ENCODE peak calls at places on chromosomes 5 and 9, in five cellular contexts. L is GM23338; W is Peyer's patch; T is stomach; B is CD4-positive, CD25-positive, alpha-beta regulatory T cell. R is an unnamed sample. For H3K4me1, the result is how much of the 10 kb centered on the place peaks cover.

GRCh38 chr5:67196537-67197059 is at the start of gene CD180:
- DNase-seq in B (no peak), T (no peak), W (peak), L (no peak), R (no peak)

GRCh38 chr9:114592356-114592755 is 4.8 kb downstream of the ATP6V1G1 start:
- DNase-seq in L (peak), W (peak), T (no peak), B (peak), R (no peak)

GRCh38 chr9:81032831-81033230 is 656.5 kb downstream of the TLE1 start:
- DNase-seq in T (no peak), W (no peak), L (no peak), B (no peak), R (no peak)

GRCh38 chr5:36403601-36404311 is 102.1 kb upstream of the RANBP3L start:
- DNase-seq in L (no peak), T (no peak), B (no peak), W (peak), R (no peak)

GRCh38 chr9:94946256-94946655 is 219.8 kb downstream of the AOPEP start:
- DNase-seq in W (no peak), T (no peak), B (no peak), L (no peak), R (no peak)

GRCh38 chr9:1047605-1048235 is 2.4 kb upstream of the DMRT2 start:
- DNase-seq in T (no peak), W (no peak), L (peak), B (peak), R (no peak)

GRCh38 chr5:176803943-176804498 is 6.3 kb upstream of the UNC5A start:
- DNase-seq in B (peak), W (no peak), T (no peak), L (peak), R (no peak)

GRCh38 chr5:72388652-72389051 is 68.5 kb downstream of the PTCD2 start:
- DNase-seq in B (no peak), L (no peak), T (no peak), W (no peak), R (no peak)

GRCh38 chr5:52690236-52690685 is 97.5 kb upstream of the ITGA1 start:
- DNase-seq in L (peak), T (no peak), B (no peak), W (no peak), R (no peak)

DNA sequence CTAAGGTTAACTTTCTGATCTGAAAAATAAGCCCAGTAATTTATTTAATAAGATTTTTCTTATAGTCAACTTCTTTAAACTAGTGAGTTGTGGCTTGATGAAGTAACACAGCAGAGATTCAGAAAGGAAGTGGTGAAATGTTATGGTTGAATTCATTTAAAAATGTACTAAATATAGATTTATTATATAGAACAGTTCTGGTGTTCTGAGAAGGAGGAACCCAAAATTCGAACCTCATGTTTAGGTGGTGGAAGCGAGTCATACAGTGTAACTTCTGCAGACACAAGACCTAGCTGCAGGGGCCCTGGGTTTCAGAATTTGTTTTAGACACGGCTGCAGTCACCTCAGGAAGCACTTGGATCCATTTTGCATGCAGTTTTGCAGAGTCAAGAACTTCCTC is 188.2 kb downstream of the TRIO start:
- DNase-seq in T (no peak), L (no peak), W (peak), B (peak), R (no peak)
- H3K4me1 ChIP-seq in T (under half), L (under half), W (under half), B (under half), R (under half)

GRCh38 chr5:173920866-173921265 is 32.7 kb downstream of the CPEB4 start:
- DNase-seq in B (no peak), L (no peak), W (no peak), T (no peak), R (no peak)

GRCh38 chr5:173919443-173919842 is 31.3 kb downstream of the CPEB4 start:
- DNase-seq in T (no peak), B (no peak), W (no peak), L (no peak), R (no peak)

GRCh38 chr5:173922527-173922926 is 34.4 kb downstream of the CPEB4 start:
- DNase-seq in W (no peak), T (no peak), B (no peak), L (no peak), R (no peak)

GRCh38 chr5:173917788-173918786 is 29.9 kb downstream of the CPEB4 start:
- DNase-seq in L (peak), T (peak), W (peak), B (peak), R (no peak)

DNA sequence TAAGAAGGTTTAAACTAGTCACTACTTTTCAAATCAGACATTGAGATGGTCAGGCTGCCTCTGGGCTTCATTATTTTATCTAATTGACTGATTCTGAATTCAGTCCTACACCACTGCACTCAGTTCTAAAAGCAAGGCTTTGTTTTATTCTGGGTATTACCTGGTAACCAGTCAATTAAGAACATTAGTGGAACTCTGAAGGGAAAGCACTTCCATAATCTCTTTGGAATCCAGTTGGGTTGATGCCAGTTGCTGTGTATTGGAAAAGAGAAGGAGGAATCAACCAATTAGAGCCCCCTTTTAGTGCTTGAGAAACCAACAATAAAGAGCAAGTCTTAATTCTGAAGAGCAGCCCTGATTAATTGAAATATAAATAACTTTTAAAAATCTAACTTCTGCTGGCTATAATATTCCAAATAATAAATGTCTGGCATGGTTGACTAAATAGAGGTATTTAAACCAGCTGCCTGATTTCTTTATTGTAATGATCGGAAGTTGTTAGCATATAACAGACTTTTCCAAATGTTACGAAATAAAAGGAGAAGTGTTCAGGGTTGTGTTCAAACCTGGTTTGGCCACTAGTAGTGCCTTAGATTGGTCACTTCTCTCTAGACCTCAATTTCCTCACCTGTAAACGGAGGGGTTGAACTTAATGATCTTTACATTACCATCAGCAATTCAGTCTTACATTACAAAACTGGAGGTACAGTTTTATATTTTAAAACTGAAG is 32.0 kb downstream of the CPEB4 start:
- DNase-seq in B (no peak), L (no peak), W (no peak), T (no peak), R (no peak)
- H3K4me3 ChIP-seq in B (no peak), L (no peak), W (no peak), T (no peak), R (no peak)

DNA sequence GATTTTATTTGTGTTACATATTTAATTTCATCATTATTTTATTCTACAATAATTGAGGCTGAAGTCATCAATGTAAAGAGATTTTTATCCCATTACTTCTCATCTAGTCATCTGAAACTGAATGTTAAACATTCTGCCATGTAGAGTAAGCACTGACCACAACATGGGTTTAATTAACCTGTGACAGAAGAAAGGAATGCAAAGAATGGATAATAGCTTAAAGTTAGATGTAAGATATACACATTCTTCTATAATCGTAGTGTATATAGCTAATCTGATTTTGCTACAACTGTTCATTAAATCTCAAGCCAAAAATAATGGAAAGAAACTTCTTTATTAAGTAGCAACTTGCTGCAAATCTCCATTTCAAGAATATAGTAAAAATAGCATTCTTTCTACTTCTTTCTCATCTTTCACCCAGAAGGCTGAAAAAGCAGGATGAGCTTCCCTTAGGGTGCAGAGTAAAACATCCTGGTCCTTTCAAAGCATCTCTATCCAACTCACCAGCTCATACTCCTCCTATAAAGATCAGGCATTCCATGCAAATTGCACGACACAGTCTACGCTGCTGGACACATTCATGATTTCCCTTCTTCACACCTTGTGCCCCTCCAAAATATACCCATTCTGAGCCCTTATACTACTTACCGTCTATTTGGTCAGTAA is 115.2 kb downstream of the EFNA5 start:
- DNase-seq in T (no peak), W (no peak), B (no peak), L (no peak), R (no peak)
- H3K4me1 ChIP-seq in T (under half), W (under half), B (under half), L (under half), R (under half)

DNA sequence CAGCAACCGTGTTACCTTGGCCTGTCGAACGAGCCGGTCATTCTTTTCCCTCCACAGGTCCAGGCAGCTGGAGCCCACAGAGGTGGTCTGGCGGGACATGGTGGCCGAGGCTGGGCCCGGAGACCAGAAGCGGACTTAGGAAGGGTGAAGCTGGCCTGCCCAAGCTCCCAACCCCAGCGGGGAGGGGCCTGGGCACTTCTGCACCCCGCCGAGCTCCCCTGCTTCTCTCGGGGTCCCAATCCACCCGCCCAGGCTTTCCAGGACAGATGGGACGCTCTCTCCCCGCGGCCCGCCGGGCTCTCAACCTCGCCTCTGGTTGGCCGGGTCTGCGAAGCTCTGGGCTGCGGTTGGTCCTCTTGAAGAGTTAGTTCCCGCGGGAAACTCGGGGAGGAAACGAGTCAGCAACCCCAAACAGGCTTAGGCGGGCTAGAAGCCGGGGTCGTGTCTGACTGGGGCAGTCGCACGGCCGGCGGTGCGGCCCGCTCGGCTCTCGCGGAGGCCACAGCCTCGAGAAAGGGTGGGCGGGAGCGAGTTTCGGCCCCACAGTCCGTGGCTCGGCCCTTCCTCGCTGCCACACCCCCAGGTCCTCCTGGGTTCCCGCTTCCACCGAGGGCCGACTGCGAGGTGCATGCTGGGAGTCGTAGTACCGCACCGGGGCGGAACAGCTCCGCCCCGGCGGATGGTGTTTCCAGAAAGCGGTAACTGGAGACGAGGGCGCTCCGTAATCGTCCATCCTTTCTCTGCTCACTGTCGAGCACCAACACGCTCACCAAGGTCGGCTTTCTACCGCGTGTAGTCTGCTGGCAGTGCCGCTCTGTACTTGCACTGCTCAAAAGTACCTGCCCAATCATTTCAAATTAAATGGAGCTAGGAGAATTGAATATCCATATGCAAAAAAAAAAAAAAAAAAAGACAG is at the start of gene FANCG:
- DNase-seq in T (peak), B (peak), W (peak), L (peak), R (peak)
- H3K4me3 ChIP-seq in T (peak), B (peak), W (peak), L (peak), R (peak)

GRCh38 chr5:79529110-79529509 is 15.2 kb upstream of the HOMER1 start:
- DNase-seq in W (no peak), B (no peak), L (no peak), T (no peak), R (no peak)
- H3K4me1 ChIP-seq in W (under half), B (under half), L (under half), T (under half), R (under half)

GRCh38 chr9:120894404-120895226 is 17.6 kb upstream of the PHF19 start:
- DNase-seq in T (peak), W (no peak), B (no peak), L (peak), R (no peak)
- H3K4me3 ChIP-seq in T (peak), W (no peak), B (no peak), L (peak), R (no peak)

R was measured in right lobe of liver.